ENCODE peak calls at places on chromosomes 3 and 15, in seven cellular contexts. H, P, I, G, V, R and W are unnamed samples.

GRCh38 chr15:59437777-59438574 is at the start of gene FAM81A:
- DNase-seq in H (peak), P (peak), I (peak), G (peak), V (peak), R (peak), W (peak)

GRCh38 chr3:111325160-111325707 is 216.8 kb upstream of the CD96 start:
- DNase-seq in H (no peak), P (no peak), I (no peak), G (no peak), V (no peak), R (no peak), W (no peak)

GRCh38 chr3:184496933-184497332 is 64.7 kb upstream of the EPHB3 start:
- DNase-seq in H (no peak), P (no peak), I (no peak), G (no peak), V (no peak), R (no peak), W (no peak)

GRCh38 chr3:188431553-188431952 is 277.6 kb downstream of the LPP start:
- DNase-seq in H (no peak), P (no peak), I (no peak), G (no peak), V (no peak), R (peak), W (no peak)

GRCh38 chr15:39720721-39721611 is 61.7 kb downstream of the FSIP1 start:
- DNase-seq in H (no peak), P (no peak), I (no peak), G (no peak), V (no peak), R (no peak), W (no peak)

GRCh38 chr3:135944831-135945230 is 20.7 kb upstream of the PPP2R3A start:
- DNase-seq in H (no peak), P (no peak), I (no peak), G (no peak), V (no peak), R (no peak), W (no peak)

GRCh38 chr15:73899197-73900128 is 26.1 kb downstream of the TBC1D21 start:
- DNase-seq in H (no peak), P (no peak), I (peak), G (no peak), V (no peak), R (no peak), W (no peak)

GRCh38 chr3:193939527-193939926 is 196.4 kb upstream of the HES1 start:
- DNase-seq in H (no peak), P (no peak), I (no peak), G (no peak), V (no peak), R (no peak), W (no peak)

GRCh38 chr15:39338251-39338650 is 242.6 kb upstream of the THBS1 start:
- DNase-seq in H (no peak), P (no peak), I (no peak), G (no peak), V (no peak), R (no peak), W (no peak)

GRCh38 chr3:147945968-147946519 is 536.9 kb downstream of the ZIC1 start:
- DNase-seq in H (no peak), P (no peak), I (peak), G (no peak), V (no peak), R (peak), W (no peak)

GRCh38 chr3:179071569-179072397 is at the start of gene ZMAT3:
- DNase-seq in H (peak), P (peak), I (peak), G (peak), V (peak), R (peak), W (peak)

GRCh38 chr3:50583897-50584296 is 14.6 kb downstream of the HEMK1 start:
- DNase-seq in H (no peak), P (no peak), I (peak), G (no peak), V (no peak), R (no peak), W (no peak)

GRCh38 chr3:127997961-127998360 is 54.3 kb upstream of the SEC61A1 start:
- DNase-seq in H (no peak), P (no peak), I (no peak), G (no peak), V (no peak), R (no peak), W (no peak)

GRCh38 chr3:48832691-48833090 is 15.0 kb downstream of the PRKAR2A start:
- DNase-seq in H (no peak), P (no peak), I (no peak), G (no peak), V (no peak), R (no peak), W (no peak)

GRCh38 chr15:48459571-48460461 is 128.6 kb downstream of the DUT start:
- DNase-seq in H (no peak), P (no peak), I (no peak), G (no peak), V (no peak), R (peak), W (no peak)

GRCh38 chr3:44874308-44874707 is at the start of gene TGM4:
- DNase-seq in H (no peak), P (no peak), I (no peak), G (no peak), V (no peak), R (no peak), W (no peak)

GRCh38 chr15:99455796-99456160 is 110.0 kb upstream of the MEF2A start:
- DNase-seq in H (no peak), P (no peak), I (no peak), G (no peak), V (no peak), R (no peak), W (no peak)

GRCh38 chr3:23052230-23053019 is 150.7 kb upstream of the UBE2E2 start:
- DNase-seq in H (no peak), P (no peak), I (no peak), G (no peak), V (no peak), R (no peak), W (no peak)

GRCh38 chr3:156772588-156773206 is 53.5 kb upstream of the LEKR1 start:
- DNase-seq in H (no peak), P (no peak), I (no peak), G (no peak), V (no peak), R (peak), W (no peak)

GRCh38 chr15:48466825-48467224 is 135.6 kb downstream of the DUT start:
- DNase-seq in H (no peak), P (no peak), I (no peak), G (no peak), V (no peak), R (no peak), W (no peak)

GRCh38 chr15:62958528-62958927 is 84.0 kb upstream of the TPM1 start:
- DNase-seq in H (no peak), P (no peak), I (no peak), G (no peak), V (no peak), R (no peak), W (no peak)

GRCh38 chr3:4474683-4475490 is 7.8 kb upstream of the SUMF1 start:
- DNase-seq in H (no peak), P (peak), I (no peak), G (peak), V (peak), R (no peak), W (no peak)

GRCh38 chr15:63501256-63502089 is 2.9 kb upstream of the USP3 start:
- DNase-seq in H (peak), P (peak), I (peak), G (peak), V (no peak), R (peak), W (no peak)

GRCh38 chr3:46482632-46483311 is 15.0 kb upstream of the RTP3 start:
- DNase-seq in H (no peak), P (no peak), I (no peak), G (no peak), V (no peak), R (no peak), W (no peak)